ENCODE peak calls at places on chromosomes 1 and 21, in seven cellular contexts. U, G, W, N, D, C and V are unnamed samples.

GRCh38 chr1:31977361-31978131 is 36.1 kb upstream of the KHDRBS1 start:
- DNase-seq in U (no peak), G (no peak), W (peak; percentile 51), N (peak; percentile 64), D (no peak), C (peak; percentile 50), V (no peak)

GRCh38 chr1:36366091-36366661 is 19.5 kb downstream of the STK40 start:
- DNase-seq in U (no peak), G (peak; percentile 74), W (peak; percentile 89), N (no peak), D (no peak), C (no peak), V (peak; percentile 65)

GRCh38 chr1:111274653-111275052 is 16.0 kb upstream of the CHIA start:
- DNase-seq in U (no peak), G (no peak), W (no peak), N (no peak), D (no peak), C (no peak), V (no peak)

GRCh38 chr1:196366817-196367495 is 241.3 kb downstream of the KCNT2 start:
- DNase-seq in U (no peak), G (no peak), W (no peak), N (no peak), D (no peak), C (no peak), V (no peak)

GRCh38 chr1:29974345-29974744 is 738.0 kb downstream of the PTPRU start:
- DNase-seq in U (no peak), G (no peak), W (no peak), N (peak; percentile 64), D (no peak), C (peak; percentile 44), V (no peak)

GRCh38 chr1:112544753-112545152 is 36.0 kb downstream of the WNT2B start:
- DNase-seq in U (no peak), G (no peak), W (no peak), N (no peak), D (no peak), C (no peak), V (no peak)

GRCh38 chr1:198018529-198018928 is 101.4 kb downstream of the LHX9 start:
- DNase-seq in U (no peak), G (no peak), W (no peak), N (no peak), D (no peak), C (peak; percentile 27), V (no peak)

GRCh38 chr1:245888809-245889208 is 618.3 kb downstream of the SMYD3 start:
- DNase-seq in U (no peak), G (no peak), W (no peak), N (peak; percentile 5), D (no peak), C (peak; percentile 10), V (no peak)

GRCh38 chr1:10838541-10838940 is 42.1 kb upstream of the CASZ1 start:
- DNase-seq in U (no peak), G (no peak), W (no peak), N (no peak), D (no peak), C (no peak), V (no peak)

GRCh38 chr1:45306319-45306718 is 20.4 kb upstream of the HPDL start:
- DNase-seq in U (no peak), G (no peak), W (no peak), N (no peak), D (no peak), C (no peak), V (no peak)

GRCh38 chr1:110011527-110012041 is 22.8 kb upstream of the STRIP1 start:
- DNase-seq in U (peak; percentile 50), G (no peak), W (peak; percentile 47), N (no peak), D (no peak), C (peak; percentile 56), V (no peak)

GRCh38 chr1:94006604-94007003 is 97.4 kb upstream of the GCLM start:
- DNase-seq in U (no peak), G (no peak), W (no peak), N (no peak), D (no peak), C (no peak), V (no peak)

GRCh38 chr1:47243910-47244309 is 11.9 kb upstream of the TAL1 start:
- DNase-seq in U (no peak), G (no peak), W (no peak), N (no peak), D (no peak), C (no peak), V (no peak)

GRCh38 chr1:198842686-198843085 is 203.8 kb downstream of the PTPRC start:
- DNase-seq in U (no peak), G (no peak), W (no peak), N (no peak), D (no peak), C (no peak), V (no peak)

GRCh38 chr1:173867141-173867752 is 542 bp downstream of the GAS5 start:
- DNase-seq in U (no peak), G (peak; percentile 68), W (no peak), N (no peak), D (no peak), C (no peak), V (peak; percentile 16)

GRCh38 chr1:242017580-242018233 is 18.8 kb upstream of the MAP1LC3C start:
- DNase-seq in U (peak; percentile 39), G (peak; percentile 71), W (peak; percentile 81), N (no peak), D (no peak), C (peak; percentile 72), V (peak; percentile 42)

GRCh38 chr1:230379462-230379861 is 46.7 kb downstream of the PGBD5 start:
- DNase-seq in U (no peak), G (no peak), W (no peak), N (no peak), D (no peak), C (no peak), V (no peak)

GRCh38 chr1:25926731-25927496 is 20.7 kb upstream of the STMN1 start:
- DNase-seq in U (no peak), G (no peak), W (peak; percentile 75), N (no peak), D (no peak), C (no peak), V (no peak)

GRCh38 chr1:25922633-25923567 is 16.7 kb upstream of the STMN1 start:
- DNase-seq in U (peak; percentile 36), G (peak; percentile 75), W (no peak), N (no peak), D (no peak), C (peak; percentile 10), V (peak; percentile 69)

GRCh38 chr1:25922064-25922632 is 15.9 kb upstream of the STMN1 start:
- DNase-seq in U (no peak), G (no peak), W (no peak), N (no peak), D (no peak), C (no peak), V (no peak)

GRCh38 chr1:25927541-25928265 is 21.5 kb upstream of the STMN1 start:
- DNase-seq in U (no peak), G (no peak), W (peak; percentile 74), N (no peak), D (no peak), C (no peak), V (no peak)

GRCh38 chr1:25924454-25924853 is 18.2 kb upstream of the STMN1 start:
- DNase-seq in U (no peak), G (no peak), W (no peak), N (no peak), D (no peak), C (no peak), V (no peak)
- TF ChIP-seq EP300 in U (no peak), G (no peak), W (no peak), N (no peak), D (no peak), C (no peak), V (no peak)

GRCh38 chr21:15051652-15052554 is 12.9 kb downstream of the NRIP1 start:
- DNase-seq in U (peak; percentile 28), G (no peak), W (no peak), N (no peak), D (no peak), C (no peak), V (no peak)

GRCh38 chr21:15054606-15055239 is 10.1 kb downstream of the NRIP1 start:
- DNase-seq in U (no peak), G (no peak), W (no peak), N (no peak), D (no peak), C (no peak), V (no peak)

GRCh38 chr21:15057290-15057689 is 7.5 kb downstream of the NRIP1 start:
- DNase-seq in U (peak; percentile 46), G (no peak), W (no peak), N (no peak), D (no peak), C (no peak), V (no peak)

GRCh38 chr21:15053531-15053930 is 11.3 kb downstream of the NRIP1 start:
- DNase-seq in U (no peak), G (no peak), W (no peak), N (no peak), D (no peak), C (no peak), V (no peak)

DNA sequence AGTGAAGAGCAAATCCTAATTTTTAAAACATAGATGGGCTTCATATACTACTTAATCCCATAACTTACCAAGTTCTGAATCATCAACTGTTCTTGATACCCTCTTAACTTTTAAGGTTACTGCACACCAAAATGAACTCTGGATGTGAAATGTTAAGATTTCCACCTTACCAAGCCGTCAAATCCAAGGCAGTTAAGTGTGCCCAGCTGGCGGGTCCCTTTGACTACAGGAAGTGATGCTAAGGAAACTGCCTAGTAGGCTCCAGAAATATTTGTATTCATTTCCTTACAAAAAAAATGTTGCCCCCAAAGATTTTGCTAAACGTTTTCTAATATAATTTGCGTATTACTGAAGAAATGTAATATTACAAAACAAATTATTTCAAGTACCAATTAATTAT is 10.7 kb downstream of the NRIP1 start:
- DNase-seq in U (peak; percentile 28), G (no peak), W (no peak), N (no peak), D (no peak), C (no peak), V (no peak)
- H3K27ac ChIP-seq in U (peak overlapping the region; percentile 7), G (no peak overlapping the region), W (no peak overlapping the region), N (no peak overlapping the region), D (no peak overlapping the region), C (peak overlapping the region; percentile 33), V (no peak overlapping the region)

GRCh38 chr1:15676688-15677661 is 7.1 kb upstream of the PLEKHM2 start:
- DNase-seq in U (no peak), G (no peak), W (no peak), N (no peak), D (no peak), C (no peak), V (no peak)
- TF ChIP-seq CTCF in U (no peak), G (no peak), W (no peak), N (no peak), D (no peak), C (no peak), V (no peak)

GRCh38 chr1:232380131-232380530 is 249.8 kb downstream of the SIPA1L2 start:
- DNase-seq in U (no peak), G (no peak), W (no peak), N (no peak), D (no peak), C (no peak), V (no peak)

GRCh38 chr1:232380556-232380955 is 249.4 kb downstream of the SIPA1L2 start:
- DNase-seq in U (no peak), G (no peak), W (no peak), N (no peak), D (no peak), C (no peak), V (no peak)

GRCh38 chr1:232377494-232377770 is 252.5 kb downstream of the SIPA1L2 start:
- DNase-seq in U (no peak), G (peak; percentile 66), W (no peak), N (no peak), D (no peak), C (no peak), V (no peak)

GRCh38 chr1:232378266-232379041 is 251.5 kb downstream of the SIPA1L2 start:
- DNase-seq in U (no peak), G (peak; percentile 50), W (no peak), N (no peak), D (no peak), C (no peak), V (no peak)

GRCh38 chr1:232376632-232377493 is 253.1 kb downstream of the SIPA1L2 start:
- DNase-seq in U (no peak), G (no peak), W (no peak), N (no peak), D (no peak), C (no peak), V (no peak)
- TF ChIP-seq EP300 in U (no peak), G (no peak), W (no peak), N (no peak), D (no peak), C (no peak), V (no peak)